ENCODE peak calls at places on chromosomes 16 and 17, in five cellular contexts. One of them, this sample, is unnamed.

GRCh38 chr16:67406111-67406593 is 10.1 kb downstream of the ZDHHC1 start:
- DNase-seq in bronchial epithelial cell: no peak
- DNase-seq in astrocyte of the cerebellum: no peak
- DNase-seq in spleen: no peak
- DNase-seq in AG04449: no peak
- DNase-seq in this sample: no peak

GRCh38 chr17:7260601-7261376 is 1.5 kb downstream of the CLDN7 start:
- DNase-seq in bronchial epithelial cell: peak
- DNase-seq in astrocyte of the cerebellum: no peak
- DNase-seq in spleen: peak
- DNase-seq in AG04449: no peak
- DNase-seq in this sample: no peak

GRCh38 chr16:72569677-72570076 is 397.7 kb upstream of the PMFBP1 start:
- DNase-seq in bronchial epithelial cell: no peak
- DNase-seq in astrocyte of the cerebellum: no peak
- DNase-seq in spleen: no peak
- DNase-seq in AG04449: no peak
- DNase-seq in this sample: no peak

GRCh38 chr16:81625544-81626152 is 153.4 kb upstream of the PLCG2 start:
- DNase-seq in bronchial epithelial cell: peak
- DNase-seq in astrocyte of the cerebellum: no peak
- DNase-seq in spleen: no peak
- DNase-seq in AG04449: no peak
- DNase-seq in this sample: no peak

GRCh38 chr16:81427245-81427644 is 17.4 kb upstream of the CMIP start:
- DNase-seq in bronchial epithelial cell: no peak
- DNase-seq in astrocyte of the cerebellum: no peak
- DNase-seq in spleen: no peak
- DNase-seq in AG04449: no peak
- DNase-seq in this sample: no peak

GRCh38 chr17:21177401-21177800 is 36.6 kb downstream of the TMEM11 start:
- DNase-seq in bronchial epithelial cell: no peak
- DNase-seq in astrocyte of the cerebellum: no peak
- DNase-seq in spleen: no peak
- DNase-seq in AG04449: no peak
- DNase-seq in this sample: no peak

GRCh38 chr17:62840871-62841270 is 32.8 kb upstream of the MARCHF10 start:
- DNase-seq in bronchial epithelial cell: no peak
- DNase-seq in astrocyte of the cerebellum: no peak
- DNase-seq in spleen: no peak
- DNase-seq in AG04449: no peak
- DNase-seq in this sample: no peak

GRCh38 chr17:13485327-13485726 is 116.4 kb downstream of the HS3ST3A1 start:
- DNase-seq in bronchial epithelial cell: no peak
- DNase-seq in astrocyte of the cerebellum: no peak
- DNase-seq in spleen: no peak
- DNase-seq in AG04449: no peak
- DNase-seq in this sample: no peak

GRCh38 chr16:7997966-7998365 is 592.3 kb downstream of the TMEM114 start:
- DNase-seq in bronchial epithelial cell: no peak
- DNase-seq in astrocyte of the cerebellum: no peak
- DNase-seq in spleen: no peak
- DNase-seq in AG04449: no peak
- DNase-seq in this sample: no peak

GRCh38 chr16:80300876-80301275 is 239.9 kb upstream of the DYNLRB2 start:
- DNase-seq in bronchial epithelial cell: no peak
- DNase-seq in astrocyte of the cerebellum: peak
- DNase-seq in spleen: no peak
- DNase-seq in AG04449: peak
- DNase-seq in this sample: no peak

GRCh38 chr17:32486701-32487459 is at the start of gene CDK5R1:
- DNase-seq in bronchial epithelial cell: no peak
- DNase-seq in astrocyte of the cerebellum: no peak
- DNase-seq in spleen: peak
- DNase-seq in AG04449: no peak
- DNase-seq in this sample: no peak

GRCh38 chr16:70433456-70434103 is 5.3 kb downstream of the ST3GAL2 start:
- DNase-seq in bronchial epithelial cell: no peak
- DNase-seq in astrocyte of the cerebellum: peak
- DNase-seq in spleen: no peak
- DNase-seq in AG04449: no peak
- DNase-seq in this sample: peak

GRCh38 chr16:84050316-84050715 is 7.7 kb upstream of the SLC38A8 start:
- DNase-seq in bronchial epithelial cell: no peak
- DNase-seq in astrocyte of the cerebellum: no peak
- DNase-seq in spleen: peak
- DNase-seq in AG04449: no peak
- DNase-seq in this sample: no peak

GRCh38 chr17:27351741-27352140 is 57.8 kb downstream of the WSB1 start:
- DNase-seq in bronchial epithelial cell: no peak
- DNase-seq in astrocyte of the cerebellum: no peak
- DNase-seq in spleen: no peak
- DNase-seq in AG04449: peak
- DNase-seq in this sample: no peak

GRCh38 chr17:82882715-82883446 is 43.1 kb upstream of the ZNF750 start:
- DNase-seq in bronchial epithelial cell: peak
- DNase-seq in astrocyte of the cerebellum: no peak
- DNase-seq in spleen: peak
- DNase-seq in AG04449: no peak
- DNase-seq in this sample: no peak

GRCh38 chr17:80175411-80175810 is 5.6 kb downstream of the CARD14 start:
- DNase-seq in bronchial epithelial cell: peak
- DNase-seq in astrocyte of the cerebellum: no peak
- DNase-seq in spleen: no peak
- DNase-seq in AG04449: no peak
- DNase-seq in this sample: no peak

GRCh38 chr17:73638556-73638955 is 5.7 kb downstream of the SDK2 start:
- DNase-seq in bronchial epithelial cell: no peak
- DNase-seq in astrocyte of the cerebellum: no peak
- DNase-seq in spleen: no peak
- DNase-seq in AG04449: no peak
- DNase-seq in this sample: no peak

GRCh38 chr17:75558666-75559530 is 28.7 kb upstream of the MYO15B start:
- DNase-seq in bronchial epithelial cell: no peak
- DNase-seq in astrocyte of the cerebellum: no peak
- DNase-seq in spleen: no peak
- DNase-seq in AG04449: no peak
- DNase-seq in this sample: no peak

GRCh38 chr17:63066158-63066808 is 100.2 kb downstream of the TANC2 start:
- DNase-seq in bronchial epithelial cell: no peak
- DNase-seq in astrocyte of the cerebellum: no peak
- DNase-seq in spleen: no peak
- DNase-seq in AG04449: no peak
- DNase-seq in this sample: no peak

GRCh38 chr16:8848939-8849391 is 19.8 kb downstream of the CARHSP1 start:
- DNase-seq in bronchial epithelial cell: peak
- DNase-seq in astrocyte of the cerebellum: no peak
- DNase-seq in spleen: peak
- DNase-seq in AG04449: no peak
- DNase-seq in this sample: no peak

GRCh38 chr16:70745536-70746025 is 55.4 kb downstream of the VAC14 start:
- DNase-seq in bronchial epithelial cell: no peak
- DNase-seq in astrocyte of the cerebellum: no peak
- DNase-seq in spleen: no peak
- DNase-seq in AG04449: no peak
- DNase-seq in this sample: no peak

GRCh38 chr16:9091867-9092281 is 430 bp downstream of the HAPSTR1 start:
- DNase-seq in bronchial epithelial cell: no peak
- DNase-seq in astrocyte of the cerebellum: no peak
- DNase-seq in spleen: peak
- DNase-seq in AG04449: no peak
- DNase-seq in this sample: no peak

GRCh38 chr16:15650698-15651161 is 685 bp downstream of the NDE1 start:
- DNase-seq in bronchial epithelial cell: no peak
- DNase-seq in astrocyte of the cerebellum: no peak
- DNase-seq in spleen: no peak
- DNase-seq in AG04449: no peak
- DNase-seq in this sample: no peak

GRCh38 chr17:28738680-28739384 is 5.0 kb upstream of the TRAF4 start:
- DNase-seq in bronchial epithelial cell: no peak
- DNase-seq in astrocyte of the cerebellum: no peak
- DNase-seq in spleen: peak
- DNase-seq in AG04449: no peak
- DNase-seq in this sample: no peak

GRCh38 chr17:11240041-11240801 is 792 bp upstream of the SHISA6 start:
- DNase-seq in bronchial epithelial cell: no peak
- DNase-seq in astrocyte of the cerebellum: no peak
- DNase-seq in spleen: no peak
- DNase-seq in AG04449: no peak
- DNase-seq in this sample: no peak

GRCh38 chr17:21286771-21287702 is 2.5 kb downstream of the MAP2K3 start:
- DNase-seq in bronchial epithelial cell: peak
- DNase-seq in astrocyte of the cerebellum: no peak
- DNase-seq in spleen: peak
- DNase-seq in AG04449: no peak
- DNase-seq in this sample: no peak

GRCh38 chr16:70589998-70590471 is 56.3 kb upstream of the IL34 start:
- DNase-seq in bronchial epithelial cell: peak
- DNase-seq in astrocyte of the cerebellum: no peak
- DNase-seq in spleen: no peak
- DNase-seq in AG04449: peak
- DNase-seq in this sample: no peak

GRCh38 chr17:68468785-68469184 is 11.5 kb upstream of the WIPI1 start:
- DNase-seq in bronchial epithelial cell: no peak
- DNase-seq in astrocyte of the cerebellum: no peak
- DNase-seq in spleen: no peak
- DNase-seq in AG04449: no peak
- DNase-seq in this sample: peak

GRCh38 chr17:61547113-61547512 is 43.9 kb downstream of the NACA2 start:
- DNase-seq in bronchial epithelial cell: no peak
- DNase-seq in astrocyte of the cerebellum: no peak
- DNase-seq in spleen: no peak
- DNase-seq in AG04449: no peak
- DNase-seq in this sample: no peak

GRCh38 chr16:50736448-50736847 is 5.4 kb upstream of the CYLD start:
- DNase-seq in bronchial epithelial cell: no peak
- DNase-seq in astrocyte of the cerebellum: no peak
- DNase-seq in spleen: no peak
- DNase-seq in AG04449: no peak
- DNase-seq in this sample: no peak

GRCh38 chr16:63613701-63614100 is 1508.2 kb downstream of the CDH11 start:
- DNase-seq in bronchial epithelial cell: peak
- DNase-seq in astrocyte of the cerebellum: peak
- DNase-seq in spleen: no peak
- DNase-seq in AG04449: no peak
- DNase-seq in this sample: peak

GRCh38 chr16:88315543-88316105 is 67.1 kb upstream of the ZNF469 start:
- DNase-seq in bronchial epithelial cell: peak
- DNase-seq in astrocyte of the cerebellum: no peak
- DNase-seq in spleen: peak
- DNase-seq in AG04449: no peak
- DNase-seq in this sample: no peak

GRCh38 chr17:76597156-76598003 is 11.7 kb upstream of the ST6GALNAC2 start:
- DNase-seq in bronchial epithelial cell: peak
- DNase-seq in astrocyte of the cerebellum: no peak
- DNase-seq in spleen: no peak
- DNase-seq in AG04449: no peak
- DNase-seq in this sample: no peak

GRCh38 chr17:16926061-16926511 is 45.8 kb downstream of the TNFRSF13B start:
- DNase-seq in bronchial epithelial cell: no peak
- DNase-seq in astrocyte of the cerebellum: no peak
- DNase-seq in spleen: peak
- DNase-seq in AG04449: no peak
- DNase-seq in this sample: no peak

GRCh38 chr16:57798953-57799618 is 3.2 kb downstream of the KIFC3 start:
- DNase-seq in bronchial epithelial cell: no peak
- DNase-seq in astrocyte of the cerebellum: no peak
- DNase-seq in spleen: no peak
- DNase-seq in AG04449: no peak
- DNase-seq in this sample: no peak

GRCh38 chr17:751269-752001 is 629 bp downstream of the GEMIN4 start:
- DNase-seq in bronchial epithelial cell: peak
- DNase-seq in astrocyte of the cerebellum: no peak
- DNase-seq in spleen: no peak
- DNase-seq in AG04449: no peak
- DNase-seq in this sample: no peak

GRCh38 chr16:85751665-85752501 is 987 bp upstream of the C16orf74 start:
- DNase-seq in bronchial epithelial cell: peak
- DNase-seq in astrocyte of the cerebellum: no peak
- DNase-seq in spleen: no peak
- DNase-seq in AG04449: no peak
- DNase-seq in this sample: no peak
- H3K4me3 ChIP-seq in bronchial epithelial cell: peak
- H3K4me3 ChIP-seq in astrocyte of the cerebellum: no peak
- H3K4me3 ChIP-seq in spleen: peak
- H3K4me3 ChIP-seq in AG04449: peak
- H3K4me3 ChIP-seq in this sample: peak

GRCh38 chr17:72351884-72352346 is 231.1 kb downstream of the SOX9 start:
- DNase-seq in bronchial epithelial cell: no peak
- DNase-seq in astrocyte of the cerebellum: no peak
- DNase-seq in spleen: no peak
- DNase-seq in AG04449: no peak
- DNase-seq in this sample: no peak
- TF ChIP-seq CTCF in bronchial epithelial cell: no peak
- TF ChIP-seq CTCF in astrocyte of the cerebellum: no peak
- TF ChIP-seq CTCF in spleen: no peak
- TF ChIP-seq CTCF in AG04449: no peak
- TF ChIP-seq CTCF in this sample: no peak

GRCh38 chr17:81710514-81711308 is 1.4 kb upstream of the SLC25A10 start:
- DNase-seq in bronchial epithelial cell: no peak
- DNase-seq in astrocyte of the cerebellum: no peak
- DNase-seq in spleen: peak
- DNase-seq in AG04449: no peak
- DNase-seq in this sample: no peak
- H3K4me3 ChIP-seq in bronchial epithelial cell: no peak
- H3K4me3 ChIP-seq in astrocyte of the cerebellum: no peak
- H3K4me3 ChIP-seq in spleen: no peak
- H3K4me3 ChIP-seq in AG04449: no peak
- H3K4me3 ChIP-seq in this sample: peak

GRCh38 chr16:28823719-28824547 is 1.1 kb downstream of the ATXN2L start:
- DNase-seq in bronchial epithelial cell: peak
- DNase-seq in astrocyte of the cerebellum: peak
- DNase-seq in spleen: peak
- DNase-seq in AG04449: peak
- DNase-seq in this sample: peak
- TF ChIP-seq CTCF in bronchial epithelial cell: peak
- TF ChIP-seq CTCF in astrocyte of the cerebellum: no peak
- TF ChIP-seq CTCF in spleen: peak
- TF ChIP-seq CTCF in AG04449: peak
- TF ChIP-seq CTCF in this sample: no peak

DNA sequence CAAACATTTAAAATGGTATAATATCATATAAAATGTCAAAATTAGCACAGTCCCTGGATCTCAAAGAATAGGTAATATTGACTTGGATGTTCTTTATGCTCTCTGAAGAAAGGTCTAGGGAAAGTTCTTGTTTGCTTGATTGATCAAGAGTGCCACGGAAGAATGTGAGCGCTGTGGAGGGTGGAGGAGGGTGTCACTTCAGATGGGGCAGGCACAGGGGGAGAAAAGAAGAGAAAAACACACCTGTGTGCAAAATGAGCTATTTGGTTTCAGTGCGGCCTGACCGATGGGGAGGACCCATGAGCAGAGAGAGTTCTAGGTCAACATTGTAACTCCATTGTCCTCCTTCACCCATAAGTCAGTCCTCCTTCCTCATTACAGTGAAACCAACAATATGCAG is 8.8 kb upstream of the VPS4A start:
- DNase-seq in bronchial epithelial cell: no peak
- DNase-seq in astrocyte of the cerebellum: no peak
- DNase-seq in spleen: no peak
- DNase-seq in AG04449: no peak
- DNase-seq in this sample: no peak
- H3K4me3 ChIP-seq in bronchial epithelial cell: no peak
- H3K4me3 ChIP-seq in astrocyte of the cerebellum: no peak
- H3K4me3 ChIP-seq in spleen: no peak
- H3K4me3 ChIP-seq in AG04449: no peak
- H3K4me3 ChIP-seq in this sample: no peak